ENCODE peak calls at places on chromosome 1, in four cellular contexts. Q is K562, U is A549, R is WTC11. E is an unnamed sample.
A peak's percentile ranks its signal among the peaks of the same experiment; 100 is the strongest.

GRCh38 chr1:100943533-100943932 is 47.6 kb downstream of the SLC30A7 start:
- DNase-seq in U (no peak), Q (no peak), R (no peak), E (no peak)

GRCh38 chr1:107004421-107004820 is 52.1 kb upstream of the PRMT6 start:
- DNase-seq in Q (no peak), U (no peak), R (no peak), E (no peak)

GRCh38 chr1:183353597-183353996 is 64.6 kb downstream of the NMNAT2 start:
- DNase-seq in R (no peak), U (no peak), Q (no peak), E (no peak)

GRCh38 chr1:190011585-190011984 is 466.1 kb downstream of the BRINP3 start:
- DNase-seq in R (no peak), Q (no peak), U (no peak), E (no peak)

GRCh38 chr1:208077232-208077751 is 166.4 kb upstream of the CD34 start:
- DNase-seq in R (no peak), U (no peak), Q (no peak), E (no peak)

GRCh38 chr1:44642255-44642654 is 32.0 kb downstream of the TMEM53 start:
- DNase-seq in U (no peak), R (no peak), Q (no peak), E (no peak)

GRCh38 chr1:161792740-161793139 is 26.6 kb downstream of the ATF6 start:
- DNase-seq in U (peak; percentile 74), R (no peak), Q (peak; percentile 48), E (peak; percentile 59)

GRCh38 chr1:228964178-228964819 is 229.0 kb downstream of the RHOU start:
- DNase-seq in Q (no peak), R (no peak), U (peak; percentile 42), E (peak; percentile 88)

GRCh38 chr1:40057310-40058030 is 16.9 kb downstream of the CAP1 start:
- DNase-seq in U (no peak), R (no peak), Q (peak; percentile 38), E (peak; percentile 74)

GRCh38 chr1:209899948-209900347 is 38.1 kb upstream of the SYT14 start:
- DNase-seq in R (peak; percentile 82), U (peak; percentile 31), Q (peak; percentile 24), E (peak; percentile 20)

GRCh38 chr1:220673921-220674320 is 16.2 kb upstream of the C1orf115 start:
- DNase-seq in R (no peak), Q (no peak), U (no peak), E (no peak)

GRCh38 chr1:9425859-9426258 is 113.4 kb upstream of the SLC25A33 start:
- DNase-seq in Q (no peak), U (no peak), R (no peak), E (no peak)

GRCh38 chr1:228403231-228403631 is 3.4 kb downstream of the TRIM11 start:
- DNase-seq in R (no peak), Q (no peak), U (no peak), E (no peak)

GRCh38 chr1:154443274-154444013 is 38.3 kb downstream of the IL6R start:
- DNase-seq in R (no peak), U (no peak), Q (no peak), E (no peak)

GRCh38 chr1:20008391-20008841 is 29.0 kb upstream of the PLA2G2A start:
- DNase-seq in Q (peak; percentile 39), R (no peak), U (peak; percentile 11), E (no peak)

GRCh38 chr1:224500802-224501201 is 66.2 kb upstream of the WDR26 start:
- DNase-seq in Q (no peak), U (no peak), R (no peak), E (no peak)

GRCh38 chr1:145961425-145962156 is 2.8 kb downstream of the ANKRD34A start:
- DNase-seq in Q (peak; percentile 37), U (no peak), R (peak; percentile 43), E (no peak)

GRCh38 chr1:112877741-112878140 is 78.3 kb downstream of the SLC16A1 start:
- DNase-seq in R (no peak), U (no peak), Q (no peak), E (no peak)

GRCh38 chr1:38029725-38030511 is 16.7 kb downstream of the POU3F1 start:
- DNase-seq in R (no peak), U (no peak), Q (no peak), E (no peak)

GRCh38 chr1:25651036-25651640 is 34.5 kb downstream of the MAN1C1 start:
- DNase-seq in Q (no peak), U (no peak), R (no peak), E (no peak)

GRCh38 chr1:51421961-51422360 is 91.6 kb upstream of the TTC39A start:
- DNase-seq in R (no peak), U (peak; percentile 24), Q (peak; percentile 51), E (peak; percentile 33)

GRCh38 chr1:59445040-59445439 is 148.1 kb downstream of the FGGY start:
- DNase-seq in Q (no peak), U (peak; percentile 4), R (no peak), E (no peak)

GRCh38 chr1:225342695-225343094 is 85.1 kb downstream of the LBR start:
- DNase-seq in U (no peak), R (no peak), Q (no peak), E (no peak)

GRCh38 chr1:40141878-40142535 is 19.2 kb upstream of the RLF start:
- DNase-seq in U (no peak), R (no peak), Q (no peak), E (no peak)

GRCh38 chr1:220521755-220522154 is 6.2 kb upstream of the MARK1 start:
- DNase-seq in U (no peak), Q (no peak), R (no peak), E (no peak)

GRCh38 chr1:207186503-207186902 is 82.5 kb downstream of the C4BPA start:
- DNase-seq in Q (no peak), U (peak; percentile 11), R (no peak), E (no peak)

GRCh38 chr1:115251856-115252255 is 86.2 kb downstream of the NGF start:
- DNase-seq in R (no peak), U (no peak), Q (no peak), E (no peak)
- TF ChIP-seq NR3C1 in R (no peak), U (no peak), Q (no peak), E (no peak)

GRCh38 chr1:16385659-16386453 is 18.8 kb downstream of the SZRD1 start:
- DNase-seq in U (no peak), Q (no peak), R (no peak), E (no peak)

GRCh38 chr1:16386454-16387113 is 19.5 kb downstream of the SZRD1 start:
- DNase-seq in Q (no peak), R (no peak), U (peak; percentile 59), E (peak; percentile 29)

GRCh38 chr1:16391408-16391807 is 24.4 kb downstream of the SZRD1 start:
- DNase-seq in U (no peak), R (no peak), Q (no peak), E (no peak)

GRCh38 chr1:16383917-16384316 is 16.9 kb downstream of the SZRD1 start:
- DNase-seq in Q (no peak), R (no peak), U (no peak), E (no peak)

GRCh38 chr1:16387201-16388185 is 20.5 kb downstream of the SZRD1 start:
- DNase-seq in Q (no peak), R (no peak), U (no peak), E (no peak)
- TF ChIP-seq NR3C1 in Q (no peak), R (no peak), U (no peak), E (no peak)

GRCh38 chr1:86750076-86750475 is 45.7 kb downstream of the SH3GLB1 start:
- DNase-seq in U (no peak), Q (no peak), R (no peak), E (no peak)
- TF ChIP-seq NR3C1 in U (no peak), Q (no peak), R (no peak), E (no peak)

GRCh38 chr1:11648039-11648438 is 6.2 kb downstream of the FBXO2 start:
- DNase-seq in Q (no peak), U (no peak), R (no peak), E (peak; percentile 61)
- TF ChIP-seq NR3C1 in Q (no peak), U (no peak), R (no peak), E (no peak)

DNA sequence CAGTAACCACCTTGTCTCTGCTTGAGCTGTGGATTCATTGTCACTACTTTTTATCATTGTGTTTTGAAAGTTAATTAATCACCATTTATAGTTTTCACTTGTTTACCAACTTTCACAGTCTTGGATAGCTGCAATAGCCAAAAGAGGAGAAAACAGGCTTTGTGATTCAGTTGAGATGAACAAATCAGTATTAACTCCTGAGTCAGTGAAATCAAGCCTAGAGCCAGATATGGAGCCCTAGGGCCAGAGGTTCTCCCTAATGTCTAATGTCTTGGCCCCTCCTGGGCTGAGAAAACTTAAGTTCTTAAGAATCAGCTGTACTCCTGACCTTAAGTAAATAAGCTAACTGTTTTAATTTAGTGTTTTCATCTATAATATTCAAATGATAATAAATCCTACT is 228.8 kb downstream of the DNM3 start:
- DNase-seq in U (no peak), R (no peak), Q (no peak), E (no peak)
- TF ChIP-seq NR3C1 in U (no peak), R (no peak), Q (no peak), E (no peak)